ENCODE peak calls at places on chromosomes 2 and 18, in five cellular contexts. B is lower leg skin, Q is body of pancreas, O is GM12891, F is H1. U is an unnamed sample.

GRCh38 chr18:58671122-58671940 is at the start of gene MALT1:
- DNase-seq in F (peak; percentile 62), B (peak; percentile 99), Q (peak; percentile 93), O (peak; percentile 83), U (peak; percentile 96)

GRCh38 chr2:4354164-4354563 is 650.8 kb downstream of the DCDC2C start:
- DNase-seq in F (no peak), O (no peak), Q (no peak), B (no peak), U (no peak)

GRCh38 chr2:130755234-130756040 is at the start of gene AMER3:
- DNase-seq in O (no peak), B (peak; percentile 68), F (peak; percentile 29), Q (peak; percentile 45), U (no peak)

GRCh38 chr2:229431331-229431954 is 160.4 kb upstream of the PID1 start:
- DNase-seq in O (no peak), Q (no peak), B (no peak), F (no peak), U (no peak)

GRCh38 chr2:234292205-234292954 is 204.5 kb downstream of the ARL4C start:
- DNase-seq in B (no peak), Q (no peak), O (no peak), F (no peak), U (no peak)

GRCh38 chr2:18792226-18792629 is 202.9 kb upstream of the NT5C1B start:
- DNase-seq in O (no peak), F (no peak), Q (no peak), B (no peak), U (no peak)

GRCh38 chr2:7071916-7072556 is 154.8 kb downstream of the RNF144A start:
- DNase-seq in B (peak; percentile 68), Q (peak; percentile 49), O (no peak), F (no peak), U (no peak)

GRCh38 chr2:201644001-201644400 is 698 bp upstream of the TMEM237 start:
- DNase-seq in O (no peak), B (no peak), Q (peak; percentile 40), F (no peak), U (peak; percentile 58)

GRCh38 chr18:55577812-55578539 is 10.0 kb downstream of the TCF4 start:
- DNase-seq in O (no peak), F (no peak), B (no peak), Q (peak; percentile 10), U (no peak)

GRCh38 chr2:2056531-2056930 is 274.5 kb downstream of the MYT1L start:
- DNase-seq in F (no peak), O (no peak), Q (no peak), B (no peak), U (no peak)

GRCh38 chr2:43458002-43458628 is 137.7 kb downstream of the THADA start:
- DNase-seq in O (no peak), B (no peak), Q (no peak), F (no peak), U (no peak)

GRCh38 chr2:63853527-63854310 is 12.0 kb downstream of the UGP2 start:
- DNase-seq in Q (no peak), O (no peak), B (no peak), F (no peak), U (no peak)

GRCh38 chr2:8144131-8144631 is 537.7 kb upstream of the ID2 start:
- DNase-seq in B (no peak), F (no peak), Q (no peak), O (no peak), U (no peak)

GRCh38 chr2:205660521-205661124 is 21.7 kb upstream of the NRP2 start:
- DNase-seq in B (no peak), O (no peak), Q (peak; percentile 10), F (no peak), U (peak; percentile 28)

DNA sequence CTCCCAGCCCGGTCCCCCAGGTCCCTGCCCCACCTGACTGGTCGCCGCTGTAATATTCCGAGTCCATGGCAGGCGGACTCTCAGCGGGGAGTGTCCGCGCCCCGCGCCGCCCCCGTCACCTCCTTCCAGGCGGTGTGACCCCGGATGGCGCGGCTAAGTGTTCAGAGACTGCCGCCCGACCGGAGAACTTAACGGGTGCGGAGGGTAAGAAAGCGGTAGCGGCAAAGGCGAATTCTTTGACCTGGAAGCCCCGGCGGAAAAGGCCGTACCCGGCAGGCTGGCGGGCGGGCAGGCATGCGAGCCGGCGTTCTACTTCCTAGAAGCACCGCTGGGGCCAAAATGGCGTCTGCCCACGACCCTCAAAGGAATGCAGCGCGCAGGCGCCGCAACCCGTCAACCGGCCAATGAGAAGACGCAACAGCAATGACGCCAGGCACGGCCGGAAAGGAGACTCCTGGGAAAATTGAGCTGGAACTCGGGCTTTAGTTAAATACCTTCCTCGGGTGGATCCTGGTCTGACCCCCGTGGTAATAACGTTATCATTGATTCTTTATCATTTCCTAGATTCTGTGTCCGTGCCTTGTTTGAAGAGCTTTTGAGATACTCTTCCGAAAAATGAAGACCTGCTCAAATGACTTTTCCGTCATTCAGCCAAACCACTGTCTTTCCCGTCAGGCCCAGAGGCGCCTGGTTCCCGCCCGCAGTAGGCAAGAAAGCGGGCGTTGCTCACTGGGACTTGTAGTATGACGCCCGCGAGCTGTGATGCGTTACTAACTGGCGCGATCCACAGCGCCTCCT is at the start of gene IWS1:
- DNase-seq in O (peak; percentile 86), F (peak; percentile 88), B (peak; percentile 99), Q (peak; percentile 97), U (peak; percentile 96)
- TF ChIP-seq POLR2A in O (peak; percentile 82), F (peak; percentile 79), B (no peak), Q (peak; percentile 50), U (peak; percentile 72)

GRCh38 chr2:174485763-174486613 is 841 bp downstream of the GPR155 start:
- DNase-seq in Q (peak; percentile 39), B (no peak), F (no peak), O (no peak), U (no peak)
- TF ChIP-seq POLR2A in Q (no peak), B (no peak), F (no peak), O (no peak), U (no peak)

DNA sequence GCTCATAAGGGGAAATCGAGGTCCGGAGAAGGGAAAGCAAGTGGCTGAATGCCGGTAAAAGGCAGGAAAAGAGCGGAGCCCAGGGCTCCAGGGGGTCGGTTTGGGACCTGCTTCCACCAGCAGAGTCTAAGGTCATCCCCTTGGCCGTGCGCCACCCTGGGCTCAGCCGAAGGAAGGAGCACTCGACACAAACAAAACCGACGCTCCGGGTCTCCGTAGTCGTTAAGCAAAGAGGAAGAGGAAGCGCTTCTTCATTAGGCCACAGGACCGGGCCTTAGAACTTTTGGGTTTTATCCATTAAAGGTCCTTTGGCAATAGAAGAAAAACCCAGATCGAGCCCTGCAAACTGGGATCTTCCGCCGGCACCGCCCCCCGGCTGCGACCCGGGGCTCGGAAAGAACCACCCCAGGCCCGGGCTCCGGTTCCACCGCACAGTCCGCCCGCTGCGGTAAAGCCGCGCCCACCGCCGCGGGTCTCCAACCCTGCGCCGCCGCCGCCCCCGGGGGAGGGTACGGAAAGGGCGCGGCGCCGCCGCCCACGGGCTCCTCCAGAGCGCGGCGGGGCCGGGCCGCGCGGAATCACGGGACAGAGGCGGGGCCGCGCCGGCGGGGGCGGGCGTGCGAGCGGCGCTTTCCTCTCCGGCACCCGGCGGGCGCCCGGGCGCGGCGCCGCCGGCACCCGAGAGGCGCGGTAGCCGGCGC is at the start of gene TTL:
- DNase-seq in Q (peak; percentile 75), F (no peak), B (peak; percentile 94), O (peak; percentile 79), U (peak; percentile 65)
- TF ChIP-seq POLR2A in Q (no peak), F (no peak), B (no peak), O (no peak), U (peak; percentile 26)

DNA sequence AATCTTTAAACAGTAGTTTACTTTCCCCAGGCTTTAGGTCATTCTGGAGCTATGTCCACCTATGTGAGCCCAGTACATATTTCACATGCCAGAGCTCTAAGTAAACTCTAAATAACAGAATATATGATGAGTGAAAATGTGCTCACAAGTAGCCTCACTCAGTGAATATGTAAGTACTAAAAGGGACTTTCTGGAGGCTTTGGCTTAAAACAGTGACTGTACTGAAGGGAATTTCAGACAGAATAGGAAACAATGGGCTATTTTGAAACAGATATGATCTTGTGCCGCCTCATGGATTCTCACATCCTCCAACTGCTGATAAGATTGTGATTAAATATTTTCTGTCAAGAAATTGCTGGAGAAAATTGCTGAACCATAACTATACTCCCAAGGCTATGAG is 747.9 kb downstream of the SOCS6 start:
- DNase-seq in B (no peak), Q (no peak), O (no peak), F (no peak), U (no peak)
- TF ChIP-seq POLR2A in B (no peak), Q (no peak), O (no peak), F (no peak), U (no peak)

GRCh38 chr2:191679818-191680600 is 2.1 kb downstream of the NABP1 start:
- DNase-seq in O (no peak), Q (no peak), B (no peak), F (no peak), U (no peak)

GRCh38 chr2:191677646-191678436 is at the start of gene NABP1:
- DNase-seq in Q (peak; percentile 99), O (peak; percentile 64), F (peak; percentile 93), B (peak; percentile 100), U (peak; percentile 98)

GRCh38 chr2:191678437-191679110 is 638 bp downstream of the NABP1 start:
- DNase-seq in B (peak; percentile 92), F (no peak), O (no peak), Q (peak; percentile 62), U (peak; percentile 19)

GRCh38 chr2:191675807-191676667 is 1.9 kb upstream of the NABP1 start:
- DNase-seq in F (no peak), Q (peak; percentile 72), B (peak; percentile 86), O (no peak), U (no peak)

DNA sequence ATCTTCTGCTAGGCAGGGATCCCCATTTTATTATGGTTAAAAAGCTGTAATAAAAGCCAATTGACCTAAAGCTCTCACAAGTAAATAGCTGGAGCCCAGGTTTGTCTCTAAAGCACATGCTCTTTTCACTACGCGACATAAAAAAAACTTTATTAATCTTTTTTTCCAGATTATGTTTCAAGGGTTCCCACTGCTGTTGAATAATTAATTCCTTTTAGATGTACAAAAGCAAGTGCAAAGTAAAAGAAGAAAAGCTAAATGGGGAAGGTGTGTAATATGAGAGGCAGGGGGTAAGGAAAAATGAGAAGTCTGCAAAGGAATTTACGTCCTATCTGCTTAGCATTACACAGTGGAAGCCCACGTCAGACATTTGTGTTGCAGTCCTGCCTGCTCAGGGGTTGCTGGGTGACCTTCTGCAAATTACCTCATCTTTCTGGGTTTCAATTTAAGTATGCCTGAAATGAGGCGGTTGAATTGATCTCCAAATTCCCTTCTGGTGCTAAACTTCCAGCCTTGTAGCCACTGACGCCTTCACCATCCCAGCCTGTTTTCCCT is 768 bp upstream of the NABP1 start:
- DNase-seq in Q (peak; percentile 89), F (no peak), B (no peak), O (no peak), U (no peak)
- TF ChIP-seq POLR2A in Q (no peak), F (no peak), B (no peak), O (peak; percentile 7), U (no peak)